ENCODE peak calls at places on chromosomes 13 and 19, in seven cellular contexts. One of them, this sample, is unnamed.

GRCh38 chr19:5308471-5309437 is 31.9 kb downstream of the PTPRS start:
- DNase-seq in activated CD4-positive, alpha-beta T cell treated with anti-CD3 and anti-CD28 coated beads for 24 hours: no peak
- DNase-seq in heart left ventricle: no peak
- DNase-seq in NCI-H1048: peak; percentile 56
- DNase-seq in NCI-H1417: peak; percentile 68
- DNase-seq in hypothalamus: peak; percentile 55
- DNase-seq in NCI-H1930: no peak
- DNase-seq in this sample: peak; percentile 79

GRCh38 chr13:111202745-111203144 is 87.6 kb downstream of the ARHGEF7 start:
- DNase-seq in activated CD4-positive, alpha-beta T cell treated with anti-CD3 and anti-CD28 coated beads for 24 hours: no peak
- DNase-seq in NCI-H1417: peak; percentile 43
- DNase-seq in hypothalamus: no peak
- DNase-seq in heart left ventricle: no peak
- DNase-seq in NCI-H1048: no peak
- DNase-seq in NCI-H1930: no peak
- DNase-seq in this sample: peak; percentile 30

GRCh38 chr13:101915333-101915732 is 462.9 kb downstream of the ITGBL1 start:
- DNase-seq in hypothalamus: no peak
- DNase-seq in activated CD4-positive, alpha-beta T cell treated with anti-CD3 and anti-CD28 coated beads for 24 hours: no peak
- DNase-seq in NCI-H1417: peak; percentile 98
- DNase-seq in heart left ventricle: no peak
- DNase-seq in NCI-H1048: no peak
- DNase-seq in NCI-H1930: peak; percentile 86
- DNase-seq in this sample: no peak

GRCh38 chr13:27201661-27202060 is 30.1 kb upstream of the USP12 start:
- DNase-seq in NCI-H1048: no peak
- DNase-seq in hypothalamus: no peak
- DNase-seq in activated CD4-positive, alpha-beta T cell treated with anti-CD3 and anti-CD28 coated beads for 24 hours: no peak
- DNase-seq in NCI-H1417: no peak
- DNase-seq in heart left ventricle: no peak
- DNase-seq in NCI-H1930: no peak
- DNase-seq in this sample: no peak

GRCh38 chr13:50955212-50955611 is 45.6 kb downstream of the RNASEH2B start:
- DNase-seq in heart left ventricle: no peak
- DNase-seq in NCI-H1417: no peak
- DNase-seq in hypothalamus: no peak
- DNase-seq in NCI-H1930: no peak
- DNase-seq in activated CD4-positive, alpha-beta T cell treated with anti-CD3 and anti-CD28 coated beads for 24 hours: no peak
- DNase-seq in NCI-H1048: no peak
- DNase-seq in this sample: no peak

GRCh38 chr13:95698047-95698749 is 21.3 kb downstream of the DNAJC3 start:
- DNase-seq in hypothalamus: no peak
- DNase-seq in NCI-H1930: no peak
- DNase-seq in NCI-H1048: no peak
- DNase-seq in NCI-H1417: no peak
- DNase-seq in activated CD4-positive, alpha-beta T cell treated with anti-CD3 and anti-CD28 coated beads for 24 hours: no peak
- DNase-seq in heart left ventricle: no peak
- DNase-seq in this sample: no peak

GRCh38 chr13:77896536-77896935 is 22.1 kb downstream of the EDNRB start:
- DNase-seq in NCI-H1930: no peak
- DNase-seq in hypothalamus: no peak
- DNase-seq in NCI-H1417: no peak
- DNase-seq in activated CD4-positive, alpha-beta T cell treated with anti-CD3 and anti-CD28 coated beads for 24 hours: no peak
- DNase-seq in heart left ventricle: no peak
- DNase-seq in NCI-H1048: no peak
- DNase-seq in this sample: no peak

GRCh38 chr19:5864013-5864720 is 6.2 kb downstream of the FUT5 start:
- DNase-seq in heart left ventricle: no peak
- DNase-seq in hypothalamus: no peak
- DNase-seq in NCI-H1417: no peak
- DNase-seq in NCI-H1930: no peak
- DNase-seq in activated CD4-positive, alpha-beta T cell treated with anti-CD3 and anti-CD28 coated beads for 24 hours: no peak
- DNase-seq in NCI-H1048: no peak
- DNase-seq in this sample: no peak

GRCh38 chr13:97629601-97630272 is 195.8 kb downstream of the RAP2A start:
- DNase-seq in NCI-H1417: peak; percentile 91
- DNase-seq in activated CD4-positive, alpha-beta T cell treated with anti-CD3 and anti-CD28 coated beads for 24 hours: no peak
- DNase-seq in NCI-H1048: no peak
- DNase-seq in heart left ventricle: no peak
- DNase-seq in hypothalamus: no peak
- DNase-seq in NCI-H1930: no peak
- DNase-seq in this sample: peak; percentile 7

GRCh38 chr13:110272651-110273050 is 34.3 kb downstream of the COL4A1 start:
- DNase-seq in hypothalamus: no peak
- DNase-seq in NCI-H1417: no peak
- DNase-seq in NCI-H1048: no peak
- DNase-seq in NCI-H1930: no peak
- DNase-seq in activated CD4-positive, alpha-beta T cell treated with anti-CD3 and anti-CD28 coated beads for 24 hours: no peak
- DNase-seq in heart left ventricle: no peak
- DNase-seq in this sample: no peak

GRCh38 chr13:98334620-98335205 is 157.6 kb upstream of the RNF113B start:
- DNase-seq in NCI-H1048: no peak
- DNase-seq in activated CD4-positive, alpha-beta T cell treated with anti-CD3 and anti-CD28 coated beads for 24 hours: no peak
- DNase-seq in heart left ventricle: no peak
- DNase-seq in NCI-H1930: no peak
- DNase-seq in hypothalamus: no peak
- DNase-seq in NCI-H1417: no peak
- DNase-seq in this sample: no peak

This sample was measured in midbrain.